ENCODE peak calls at places on chromosomes 16 and 17, in four cellular contexts. B, K, E and V are unnamed samples.

GRCh38 chr16:60271382-60272180 is 1537.5 kb upstream of the GOT2 start:
- DNase-seq in B (no peak), K (no peak), E (no peak), V (no peak)

GRCh38 chr16:48511071-48511540 is 98.9 kb downstream of the N4BP1 start:
- DNase-seq in B (peak), K (no peak), E (peak), V (no peak)

GRCh38 chr16:25051446-25052160 is 36.4 kb upstream of the ARHGAP17 start:
- DNase-seq in B (no peak), K (no peak), E (peak), V (no peak)

GRCh38 chr17:7613769-7614421 is 802 bp downstream of the FXR2 start:
- DNase-seq in B (no peak), K (no peak), E (peak), V (no peak)

GRCh38 chr16:83118365-83118764 is 491.6 kb downstream of the CDH13 start:
- DNase-seq in B (no peak), K (no peak), E (peak), V (no peak)

GRCh38 chr17:9206989-9207317 is 185.6 kb downstream of the NTN1 start:
- DNase-seq in B (peak), K (no peak), E (no peak), V (no peak)

GRCh38 chr16:88468289-88469129 is 15.4 kb downstream of the ZFPM1 start:
- DNase-seq in B (no peak), K (no peak), E (no peak), V (no peak)

GRCh38 chr17:48106802-48107136 is 797 bp upstream of the SNX11 start:
- DNase-seq in B (no peak), K (no peak), E (no peak), V (no peak)

GRCh38 chr17:51118330-51119195 is 2.1 kb downstream of the SPAG9 start:
- DNase-seq in B (peak), K (no peak), E (no peak), V (no peak)

GRCh38 chr16:85971877-85972638 is 73.1 kb downstream of the IRF8 start:
- DNase-seq in B (no peak), K (no peak), E (no peak), V (no peak)

GRCh38 chr16:63982156-63982555 is 1139.7 kb downstream of the CDH11 start:
- DNase-seq in B (no peak), K (no peak), E (no peak), V (no peak)

GRCh38 chr17:39942076-39942475 is 14.5 kb downstream of the LRRC3C start:
- DNase-seq in B (no peak), K (no peak), E (no peak), V (no peak)

GRCh38 chr16:83100679-83101078 is 473.9 kb downstream of the CDH13 start:
- DNase-seq in B (no peak), K (no peak), E (peak), V (no peak)

GRCh38 chr16:1991588-1992474 is 2.1 kb downstream of the SYNGR3 start:
- DNase-seq in B (peak), K (peak), E (no peak), V (peak)

GRCh38 chr17:4409659-4410058 is 24.1 kb upstream of the SPNS3 start:
- DNase-seq in B (no peak), K (no peak), E (no peak), V (no peak)

GRCh38 chr16:90077757-90078593 is 844 bp upstream of the PRDM7 start:
- DNase-seq in B (no peak), K (no peak), E (peak), V (no peak)

GRCh38 chr17:81127526-81128177 is 37.7 kb upstream of the PVALEF start:
- DNase-seq in B (no peak), K (no peak), E (no peak), V (no peak)

GRCh38 chr17:34117332-34117731 is 137.8 kb upstream of the CCL2 start:
- DNase-seq in B (no peak), K (no peak), E (no peak), V (no peak)

GRCh38 chr16:28990375-28991040 is 5.7 kb downstream of the LAT start:
- DNase-seq in B (no peak), K (no peak), E (peak), V (no peak)

GRCh38 chr16:27223226-27223610 is 19.9 kb downstream of the KDM8 start:
- DNase-seq in B (peak), K (no peak), E (no peak), V (no peak)

GRCh38 chr16:83420206-83420760 is 387.5 kb upstream of the HSBP1 start:
- DNase-seq in B (no peak), K (no peak), E (no peak), V (no peak)

GRCh38 chr16:17365591-17366298 is 105.0 kb downstream of the XYLT1 start:
- DNase-seq in B (no peak), K (no peak), E (no peak), V (no peak)

GRCh38 chr16:66872927-66873684 is 7.2 kb upstream of the PDP2 start:
- DNase-seq in B (peak), K (peak), E (peak), V (peak)

GRCh38 chr16:81443688-81444447 is 740 bp upstream of the CMIP start:
- DNase-seq in B (peak), K (no peak), E (no peak), V (no peak)

GRCh38 chr16:3413730-3414379 is 12.8 kb downstream of the ZNF174 start:
- DNase-seq in B (no peak), K (no peak), E (peak), V (no peak)

GRCh38 chr16:22194707-22195444 is 11.2 kb upstream of the EEF2K start:
- DNase-seq in B (no peak), K (no peak), E (no peak), V (no peak)

GRCh38 chr17:48596000-48596734 is 2.6 kb upstream of the HOXB5 start:
- DNase-seq in B (no peak), K (no peak), E (no peak), V (no peak)

GRCh38 chr17:40025991-40026815 is 11.0 kb downstream of the CSF3 start:
- DNase-seq in B (no peak), K (no peak), E (no peak), V (no peak)

GRCh38 chr16:24890746-24891145 is 45.0 kb downstream of the SLC5A11 start:
- DNase-seq in B (no peak), K (no peak), E (no peak), V (no peak)

GRCh38 chr16:12147681-12148479 is 171.3 kb downstream of the SNX29 start:
- DNase-seq in B (no peak), K (no peak), E (no peak), V (no peak)

GRCh38 chr16:83344014-83344413 is 463.8 kb upstream of the HSBP1 start:
- DNase-seq in B (no peak), K (no peak), E (peak), V (no peak)